ENCODE peak calls at places on chromosomes 4 and X, in four cellular contexts. U, D, P and R are unnamed samples.

GRCh38 chr4:168569066-168569908 is 72.4 kb downstream of the PALLD start:
- DNase-seq in P (peak), D (no peak), U (no peak), R (no peak)

GRCh38 chr4:24689212-24689611 is 104.9 kb upstream of the DHX15 start:
- DNase-seq in P (no peak), D (no peak), U (no peak), R (no peak)

GRCh38 chr4:107913283-107913899 is 18.0 kb upstream of the CYP2U1 start:
- DNase-seq in U (no peak), D (no peak), P (peak), R (no peak)

GRCh38 chr4:80989921-80990544 is 40.5 kb upstream of the BMP3 start:
- DNase-seq in U (no peak), D (no peak), P (peak), R (peak)

GRCh38 chr4:90951037-90951436 is 823.8 kb downstream of the CCSER1 start:
- DNase-seq in U (no peak), P (no peak), D (no peak), R (peak)

GRCh38 chr4:13985824-13986223 is 358.3 kb upstream of the BOD1L1 start:
- DNase-seq in U (no peak), D (no peak), P (no peak), R (no peak)

GRCh38 chr4:40744218-40744617 is 5.5 kb upstream of the NSUN7 start:
- DNase-seq in U (no peak), P (no peak), D (no peak), R (no peak)

GRCh38 chr4:75158451-75158850 is 225.5 kb downstream of the PARM1 start:
- DNase-seq in D (no peak), P (no peak), U (no peak), R (no peak)

GRCh38 chrX:46268429-46268828 is 276.8 kb downstream of the ZNF674 start:
- DNase-seq in P (no peak), U (no peak), D (no peak), R (no peak)

GRCh38 chrX:153319295-153319694 is 2.3 kb downstream of the PNMA6F start:
- DNase-seq in D (no peak), U (no peak), P (no peak), R (no peak)

GRCh38 chrX:131741103-131741581 is 197.3 kb downstream of the OR13H1 start:
- DNase-seq in P (no peak), U (no peak), D (no peak), R (no peak)

GRCh38 chr4:123866796-123867195 is 470.2 kb downstream of the SPRY1 start:
- DNase-seq in P (no peak), U (no peak), D (no peak), R (no peak)

GRCh38 chrX:7024850-7025249 is 122.7 kb upstream of the STS start:
- DNase-seq in D (no peak), P (no peak), U (no peak), R (no peak)

GRCh38 chrX:153494541-153495361 is at the start of gene BGN:
- DNase-seq in P (no peak), D (peak), U (no peak), R (no peak)

GRCh38 chr4:188178276-188178675 is 39.0 kb downstream of the TRIML1 start:
- DNase-seq in D (no peak), U (no peak), P (no peak), R (no peak)

GRCh38 chr4:186029731-186030421 is 39.1 kb upstream of the TLR3 start:
- DNase-seq in D (peak), U (peak), P (peak), R (peak)
- H3K4me3 ChIP-seq in D (peak), U (no peak), P (no peak), R (peak)

DNA sequence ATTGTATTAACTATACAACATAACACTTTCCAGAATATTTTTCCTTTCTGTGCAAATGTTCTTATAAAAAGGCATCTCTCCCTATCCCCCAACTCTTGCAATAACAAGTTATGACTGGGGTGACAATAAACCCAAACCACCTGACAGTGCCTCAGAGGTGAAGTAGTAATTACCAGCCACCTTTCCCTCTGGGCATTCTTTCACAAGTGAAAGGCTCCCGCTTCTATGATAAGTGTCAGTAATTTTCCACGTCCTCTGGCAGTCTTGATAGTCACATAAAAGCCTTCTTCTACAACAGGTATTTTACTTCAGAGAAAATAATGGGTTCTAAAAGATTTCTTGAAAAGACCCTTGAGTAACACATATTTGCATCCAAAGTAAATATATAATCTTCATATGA is 82.7 kb downstream of the MANBA start:
- DNase-seq in U (no peak), P (no peak), D (no peak), R (no peak)
- H3K4me3 ChIP-seq in U (no peak), P (no peak), D (no peak), R (no peak)

DNA sequence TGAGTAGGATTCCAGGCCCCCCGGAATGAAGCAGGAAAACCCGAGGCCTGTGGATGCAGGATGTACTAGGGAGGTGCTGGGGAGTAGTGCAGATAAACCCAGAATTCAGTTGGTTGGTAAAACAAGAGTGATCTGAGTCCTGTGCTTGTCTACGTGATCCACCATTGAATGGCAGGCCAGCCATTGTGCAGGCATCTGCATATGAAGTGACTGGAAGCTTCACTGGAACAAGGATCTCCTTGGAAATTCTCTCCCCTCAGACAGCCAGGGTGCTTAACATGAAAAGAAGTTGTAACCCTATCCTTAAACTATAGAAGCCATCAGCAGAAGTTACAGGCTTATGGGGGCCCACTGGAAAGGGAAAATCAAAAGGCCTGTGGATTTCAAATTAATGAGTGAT is 656 bp upstream of the GSPT2 start:
- DNase-seq in U (no peak), P (no peak), D (no peak), R (no peak)
- H3K4me3 ChIP-seq in U (no peak), P (peak), D (peak), R (no peak)

GRCh38 chr4:76779740-76780459 is 118.0 kb downstream of the SOWAHB start:
- DNase-seq in P (no peak), D (no peak), U (no peak), R (peak)

GRCh38 chr4:76780781-76781697 is 116.9 kb downstream of the SOWAHB start:
- DNase-seq in D (no peak), P (peak), U (no peak), R (no peak)

GRCh38 chr4:76782837-76783236 is 115.1 kb downstream of the SOWAHB start:
- DNase-seq in D (no peak), U (no peak), P (peak), R (peak)

GRCh38 chr4:76783836-76784235 is 114.1 kb downstream of the SOWAHB start:
- DNase-seq in U (no peak), P (peak), D (no peak), R (no peak)

GRCh38 chr4:76781698-76782595 is 116.0 kb downstream of the SOWAHB start:
- DNase-seq in U (no peak), P (peak), D (no peak), R (peak)
- H3K4me3 ChIP-seq in U (no peak), P (peak), D (no peak), R (peak)

DNA sequence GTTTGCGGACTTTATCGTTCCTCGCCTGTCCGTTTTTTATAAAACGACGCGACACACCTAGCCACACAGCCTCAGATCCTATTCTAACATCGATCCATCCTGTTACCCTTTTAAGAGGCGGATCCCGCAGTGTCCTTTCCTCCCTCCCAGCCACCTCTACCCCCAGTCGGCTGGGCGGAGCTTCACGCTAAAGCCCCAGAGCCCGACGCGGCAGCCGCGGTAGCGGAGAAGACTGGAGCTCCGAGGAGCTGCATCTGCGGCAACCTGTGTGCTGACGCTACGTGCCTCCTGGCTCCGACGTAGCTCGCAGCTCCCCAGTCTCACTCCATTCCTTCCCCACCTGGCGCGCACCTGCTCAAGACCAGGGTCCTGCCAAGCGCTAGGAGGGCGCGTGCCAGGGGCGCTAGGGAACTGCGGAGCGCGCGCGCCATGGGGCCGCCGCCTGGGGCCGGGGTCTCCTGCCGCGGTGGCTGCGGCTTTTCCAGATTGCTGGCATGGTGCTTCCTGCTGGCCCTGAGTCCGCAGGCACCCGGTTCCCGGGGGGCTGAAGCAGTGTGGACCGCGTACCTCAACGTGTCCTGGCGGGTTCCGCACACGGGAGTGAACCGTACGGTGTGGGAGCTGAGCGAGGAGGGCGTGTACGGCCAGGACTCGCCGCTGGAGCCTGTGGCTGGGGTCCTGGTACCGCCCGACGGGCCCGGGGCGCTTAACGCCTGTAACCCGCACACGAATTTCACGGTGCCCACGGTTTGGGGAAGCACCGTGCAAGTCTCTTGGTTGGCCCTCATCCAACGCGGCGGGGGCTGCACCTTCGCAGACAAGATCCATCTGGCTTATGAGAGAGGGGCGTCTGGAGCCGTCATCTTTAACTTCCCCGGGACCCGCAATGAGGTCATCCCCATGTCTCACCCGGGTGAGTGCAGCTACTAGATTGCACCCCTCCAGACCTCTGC is at the start of gene RNF128:
- DNase-seq in P (peak), U (no peak), D (no peak), R (no peak)
- H3K4me3 ChIP-seq in P (peak), U (peak), D (peak), R (peak)